ENCODE peak calls at places on chromosomes 4 and X, in eight cellular contexts. H is adrenal gland, A is tibial nerve, F is heart left ventricle, J is K562, Q is right lobe of liver, K is ovary, Y is spleen. N is an unnamed sample.

GRCh38 chrX:133495464-133496391 is 80.4 kb upstream of the GPC4 start:
- DNase-seq in H (peak; percentile 42), A (peak; percentile 70), F (peak; percentile 41), J (no peak), Q (no peak), K (peak; percentile 51), Y (no peak), N (peak; percentile 4)

GRCh38 chrX:41518127-41518840 is 71.1 kb downstream of the NYX start:
- DNase-seq in H (no peak), A (no peak), F (no peak), J (no peak), Q (no peak), K (no peak), Y (no peak), N (no peak)

GRCh38 chrX:153766098-153766817 is 2.2 kb downstream of the PLXNB3 start:
- DNase-seq in H (peak; percentile 65), A (no peak), F (peak; percentile 14), J (peak; percentile 72), Q (peak; percentile 27), K (no peak), Y (peak; percentile 76), N (no peak)

GRCh38 chr4:622071-622995 is 3.0 kb upstream of the PDE6B start:
- DNase-seq in H (no peak), A (no peak), F (no peak), J (no peak), Q (no peak), K (no peak), Y (peak; percentile 47), N (no peak)

GRCh38 chrX:8126092-8126491 is 45.0 kb downstream of the VCX2 start:
- DNase-seq in H (no peak), A (no peak), F (no peak), J (no peak), Q (no peak), K (no peak), Y (no peak), N (no peak)

GRCh38 chr4:153643406-153644016 is 40.6 kb upstream of the TLR2 start:
- DNase-seq in H (no peak), A (no peak), F (no peak), J (peak; percentile 57), Q (no peak), K (no peak), Y (no peak), N (no peak)

GRCh38 chr4:12729384-12729783 is 754.8 kb downstream of the RAB28 start:
- DNase-seq in H (no peak), A (no peak), F (no peak), J (peak; percentile 43), Q (no peak), K (no peak), Y (no peak), N (no peak)

GRCh38 chr4:183600189-183600685 is 58.7 kb downstream of the RWDD4 start:
- DNase-seq in H (no peak), A (no peak), F (no peak), J (no peak), Q (no peak), K (no peak), Y (no peak), N (no peak)

GRCh38 chrX:136954930-136955329 is 74.4 kb upstream of the RBMX start:
- DNase-seq in H (no peak), A (no peak), F (no peak), J (no peak), Q (no peak), K (no peak), Y (no peak), N (no peak)

GRCh38 chrX:97399400-97399799 is 515.7 kb downstream of the RPA4 start:
- DNase-seq in H (no peak), A (no peak), F (no peak), J (no peak), Q (no peak), K (no peak), Y (no peak), N (no peak)

GRCh38 chrX:12971282-12972003 is 3.5 kb upstream of the TMSB4X start:
- DNase-seq in H (no peak), A (no peak), F (peak; percentile 52), J (no peak), Q (no peak), K (peak; percentile 42), Y (peak; percentile 82), N (no peak)
- H3K27ac ChIP-seq in H (peak overlapping the region; percentile 70), A (peak overlapping the region; percentile 85), F (peak overlapping the region; percentile 93), J (peak overlapping the region; percentile 62), Q (peak overlapping the region; percentile 54), K (peak overlapping the region; percentile 74), Y (peak overlapping the region; percentile 96), N (no peak overlapping the region)

GRCh38 chr4:158722917-158723793 is at the start of gene PPID:
- DNase-seq in H (peak; percentile 83), A (peak; percentile 74), F (peak; percentile 89), J (peak; percentile 86), Q (peak; percentile 88), K (peak; percentile 84), Y (peak; percentile 96), N (peak; percentile 77)
- TF ChIP-seq POLR2A in H (peak; percentile 64), A (peak; percentile 56), F (peak; percentile 70), J (peak; percentile 93), Q (peak; percentile 81), K (peak; percentile 57), Y (no peak), N (peak; percentile 60)

GRCh38 chr4:34615315-34615714 is 1629.0 kb downstream of the ARAP2 start:
- DNase-seq in H (no peak), A (no peak), F (no peak), J (no peak), Q (no peak), K (no peak), Y (peak; percentile 11), N (no peak)

DNA sequence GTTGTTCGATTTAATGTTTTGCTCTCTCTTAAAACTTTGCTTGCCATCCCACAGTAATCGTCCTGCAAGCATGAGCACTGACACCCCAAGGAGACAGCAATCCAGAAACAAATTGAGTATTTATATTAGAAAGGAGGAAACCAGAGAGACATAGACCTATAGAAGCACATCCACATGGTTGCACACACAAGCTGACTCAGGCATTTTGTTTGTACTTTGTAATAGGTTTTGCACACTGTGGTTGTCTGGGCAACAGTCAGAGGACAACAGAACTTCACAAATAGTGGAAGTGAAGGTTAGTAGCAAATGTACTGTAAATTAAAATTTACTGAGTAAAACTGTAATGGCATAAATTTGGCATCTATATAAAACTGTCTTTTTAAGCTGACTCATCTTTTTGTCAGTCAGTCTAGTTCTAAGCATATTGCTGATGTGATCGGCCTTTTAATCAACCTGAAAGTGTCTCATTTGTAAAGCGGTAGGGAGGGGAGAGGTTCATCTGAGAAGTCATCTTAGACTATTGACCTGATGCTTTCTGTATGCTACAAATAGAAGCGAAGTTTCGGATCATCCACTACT is 1624.7 kb downstream of the ARAP2 start:
- DNase-seq in H (no peak), A (no peak), F (no peak), J (no peak), Q (no peak), K (no peak), Y (no peak), N (no peak)
- H3K27ac ChIP-seq in H (no peak overlapping the region), A (no peak overlapping the region), F (no peak overlapping the region), J (no peak overlapping the region), Q (no peak overlapping the region), K (no peak overlapping the region), Y (no peak overlapping the region), N (no peak overlapping the region)

GRCh38 chr4:3179126-3179706 is 69.7 kb upstream of the MSANTD1 start:
- DNase-seq in H (no peak), A (no peak), F (no peak), J (no peak), Q (peak; percentile 56), K (no peak), Y (no peak), N (no peak)
- TF ChIP-seq POLR2A in H (no peak), A (no peak), F (no peak), J (no peak), Q (no peak), K (no peak), Y (no peak), N (no peak)

GRCh38 chr4:13989496-13989895 is 362.0 kb upstream of the BOD1L1 start:
- DNase-seq in H (peak; percentile 35), A (no peak), F (no peak), J (no peak), Q (no peak), K (no peak), Y (no peak), N (no peak)

GRCh38 chr4:13985824-13986223 is 358.3 kb upstream of the BOD1L1 start:
- DNase-seq in H (no peak), A (no peak), F (no peak), J (no peak), Q (no peak), K (no peak), Y (no peak), N (no peak)

GRCh38 chr4:13984996-13985780 is 357.7 kb upstream of the BOD1L1 start:
- DNase-seq in H (peak; percentile 52), A (no peak), F (no peak), J (no peak), Q (no peak), K (no peak), Y (no peak), N (no peak)

GRCh38 chr4:13988347-13989265 is 361.1 kb upstream of the BOD1L1 start:
- DNase-seq in H (peak; percentile 96), A (peak; percentile 59), F (no peak), J (no peak), Q (no peak), K (peak; percentile 12), Y (no peak), N (no peak)

GRCh38 chr4:13986533-13986932 is 359.0 kb upstream of the BOD1L1 start:
- DNase-seq in H (peak; percentile 28), A (no peak), F (no peak), J (no peak), Q (no peak), K (no peak), Y (no peak), N (no peak)
- H3K27ac ChIP-seq in H (peak overlapping the region; percentile 88), A (no peak overlapping the region), F (no peak overlapping the region), J (no peak overlapping the region), Q (no peak overlapping the region), K (no peak overlapping the region), Y (no peak overlapping the region), N (no peak overlapping the region)

DNA sequence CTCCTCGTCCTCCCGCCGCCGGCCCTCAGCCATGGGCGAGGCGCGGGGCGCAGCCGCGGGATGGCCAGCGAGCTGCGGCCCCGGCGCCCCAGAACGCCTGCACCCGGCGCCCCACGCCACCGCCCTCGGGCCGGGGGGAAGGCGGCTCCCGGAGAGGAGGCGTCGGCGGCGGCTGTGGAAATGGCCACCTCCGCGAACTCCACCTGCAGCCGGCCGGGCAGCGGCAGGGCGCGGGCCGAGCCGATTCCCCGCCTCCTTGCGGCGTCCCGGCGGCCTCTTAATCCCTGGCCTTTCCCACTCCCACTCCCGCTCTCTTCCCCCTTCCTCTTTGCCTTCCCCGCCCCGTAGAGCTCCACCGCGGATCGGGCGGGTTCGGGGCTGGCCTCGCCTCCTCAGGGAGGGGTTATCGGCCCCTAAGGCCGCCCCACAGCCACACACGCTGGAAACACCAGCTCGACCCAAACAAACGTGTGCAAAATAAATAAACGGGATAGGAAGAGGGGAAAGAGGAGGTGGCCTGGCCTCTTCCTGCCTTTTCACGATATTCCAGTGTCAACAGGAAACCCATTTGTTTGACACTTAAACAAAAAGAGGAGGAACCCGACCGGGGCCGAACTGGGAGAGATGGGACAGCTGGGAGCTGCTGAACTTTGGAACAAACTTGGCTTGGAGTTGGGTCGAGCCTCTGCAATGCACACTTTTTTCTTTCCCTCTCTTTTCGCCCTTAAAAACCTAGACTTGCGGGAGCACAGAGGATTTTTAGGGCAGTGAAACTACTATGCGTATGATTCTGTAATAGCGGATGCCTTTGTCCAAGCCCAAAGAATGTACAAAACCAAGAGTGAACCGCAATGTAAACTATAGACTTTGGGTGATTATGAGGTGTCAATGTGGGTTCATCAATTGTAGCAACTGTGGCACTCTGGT is at the start of gene SH3D19:
- DNase-seq in H (peak; percentile 75), A (peak; percentile 55), F (peak; percentile 79), J (no peak), Q (peak; percentile 90), K (peak; percentile 76), Y (peak; percentile 80), N (peak; percentile 58)
- TF ChIP-seq POLR2A in H (peak; percentile 69), A (no peak), F (peak; percentile 63), J (no peak), Q (peak; percentile 93), K (peak; percentile 48), Y (no peak), N (peak; percentile 74)